ENCODE peak calls at places on chromosome 17, in four cellular contexts. L is K562, B is GM12878, U is HepG2. H is an unnamed sample.
A peak's percentile ranks its signal among the peaks of the same experiment; 100 is the strongest.

GRCh38 chr17:50532452-50533024 is at the start of gene EPN3:
- DNase-seq in L (no peak), B (no peak), U (no peak), H (no peak)

GRCh38 chr17:65696739-65697394 is 135.4 kb upstream of the AXIN2 start:
- DNase-seq in L (no peak), B (no peak), U (no peak), H (no peak)

GRCh38 chr17:65231086-65231485 is 93.9 kb downstream of the RGS9 start:
- DNase-seq in L (no peak), B (no peak), U (no peak), H (no peak)

GRCh38 chr17:41446806-41447205 is 6.0 kb upstream of the KRT38 start:
- DNase-seq in L (no peak), B (no peak), U (no peak), H (no peak)

GRCh38 chr17:42667088-42667951 is 8.2 kb downstream of the TUBG2 start:
- DNase-seq in L (no peak), B (no peak), U (peak; percentile 47), H (no peak)

GRCh38 chr17:37693328-37693727 is 50.1 kb upstream of the DDX52 start:
- DNase-seq in L (no peak), B (no peak), U (no peak), H (no peak)

GRCh38 chr17:77279448-77280303 is 138.9 kb downstream of the SEC14L1 start:
- DNase-seq in L (peak; percentile 95), B (no peak), U (peak; percentile 86), H (no peak)

GRCh38 chr17:37168731-37169353 is 206.9 kb upstream of the C17orf78 start:
- DNase-seq in L (no peak), B (no peak), U (peak; percentile 7), H (no peak)

GRCh38 chr17:14805348-14805747 is 459.8 kb downstream of the PMP22 start:
- DNase-seq in L (no peak), B (no peak), U (peak; percentile 6), H (no peak)

GRCh38 chr17:15944720-15945492 is at the start of gene ADORA2B:
- DNase-seq in L (peak; percentile 85), B (no peak), U (peak; percentile 60), H (peak; percentile 81)

GRCh38 chr17:47246120-47246519 is 7.5 kb upstream of the ITGB3 start:
- DNase-seq in L (no peak), B (no peak), U (no peak), H (no peak)

GRCh38 chr17:80095844-80096475 is 5.4 kb upstream of the GAA start:
- DNase-seq in L (no peak), B (no peak), U (no peak), H (no peak)

GRCh38 chr17:64441772-64442549 is 7.0 kb upstream of the MILR1 start:
- DNase-seq in L (no peak), B (no peak), U (peak; percentile 47), H (no peak)

GRCh38 chr17:48644910-48645557 is 18.9 kb upstream of the HOXB9 start:
- DNase-seq in L (no peak), B (no peak), U (no peak), H (no peak)

GRCh38 chr17:27323538-27324212 is 29.8 kb downstream of the WSB1 start:
- DNase-seq in L (peak; percentile 58), B (no peak), U (peak; percentile 77), H (no peak)

GRCh38 chr17:16215002-16215272 is 397 bp downstream of the NCOR1 start:
- DNase-seq in L (peak; percentile 39), B (no peak), U (peak; percentile 31), H (peak; percentile 43)

GRCh38 chr17:21191698-21192097 is 22.3 kb downstream of the TMEM11 start:
- DNase-seq in L (no peak), B (no peak), U (no peak), H (no peak)

GRCh38 chr17:21194210-21194609 is 19.8 kb downstream of the TMEM11 start:
- DNase-seq in L (no peak), B (no peak), U (no peak), H (no peak)

GRCh38 chr17:21194688-21195087 is 19.3 kb downstream of the TMEM11 start:
- DNase-seq in L (no peak), B (no peak), U (no peak), H (no peak)

GRCh38 chr17:21190078-21190477 is 23.9 kb downstream of the TMEM11 start:
- DNase-seq in L (no peak), B (no peak), U (no peak), H (no peak)

DNA sequence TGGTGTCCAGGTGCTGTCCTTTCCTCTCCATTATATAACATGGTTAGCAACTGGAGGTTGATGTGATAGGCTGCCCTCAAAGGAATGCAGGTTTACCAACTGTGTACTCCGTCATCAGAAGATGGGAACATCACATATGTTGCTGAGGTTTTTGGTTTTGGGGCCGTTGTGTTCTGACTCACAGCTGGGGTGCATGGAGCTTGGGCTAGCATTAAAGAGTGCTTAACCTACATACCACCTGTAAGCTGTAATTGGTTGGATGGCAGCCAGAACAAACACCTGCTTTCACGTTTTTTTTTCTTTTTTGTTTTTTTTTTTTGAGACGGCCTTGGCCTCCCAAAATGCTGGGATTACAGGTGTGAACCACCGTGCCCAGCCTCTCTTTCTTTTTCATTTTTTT is 20.9 kb downstream of the TMEM11 start:
- DNase-seq in L (no peak), B (no peak), U (no peak), H (no peak)
- TF ChIP-seq SP1 in L (no peak), B (no peak), U (no peak), H (no peak)

GRCh38 chr17:5665164-5665563 is 80.9 kb upstream of the NLRP1 start:
- DNase-seq in L (no peak), B (no peak), U (no peak), H (no peak)

GRCh38 chr17:5662409-5663150 is 78.3 kb upstream of the NLRP1 start:
- DNase-seq in L (no peak), B (no peak), U (no peak), H (no peak)

GRCh38 chr17:5661486-5662125 is 77.3 kb upstream of the NLRP1 start:
- DNase-seq in L (no peak), B (no peak), U (no peak), H (no peak)
- TF ChIP-seq FOXM1 in L (no peak), B (no peak), U (no peak), H (no peak)

GRCh38 chr17:72422505-72423285 is 301.9 kb downstream of the SOX9 start:
- DNase-seq in L (no peak), B (peak; percentile 94), U (peak; percentile 96), H (no peak)
- TF ChIP-seq SP1 in L (no peak), B (no peak), U (no peak), H (no peak)

GRCh38 chr17:62004388-62004787 is 60.7 kb downstream of the MED13 start:
- DNase-seq in L (no peak), B (no peak), U (no peak), H (no peak)
- TF ChIP-seq FOXM1 in L (no peak), B (no peak), U (no peak), H (no peak)

H was measured in HEK293T.